ENCODE peak calls at places on chromosomes 4 and X, in five cellular contexts. L, M, N, T and Z are unnamed samples.

GRCh38 chr4:169652535-169652934 is 32.2 kb downstream of the CLCN3 start:
- DNase-seq in N (no peak), T (no peak), L (no peak), M (no peak), Z (no peak)

GRCh38 chr4:22988526-22988925 is 295.8 kb downstream of the GBA3 start:
- DNase-seq in T (no peak), N (no peak), L (no peak), M (no peak), Z (no peak)

GRCh38 chr4:77481856-77482255 is 123.8 kb upstream of the CXCL13 start:
- DNase-seq in N (no peak), T (no peak), M (no peak), L (no peak), Z (no peak)

GRCh38 chrX:38600089-38600755 is 38.9 kb downstream of the TSPAN7 start:
- DNase-seq in M (no peak), L (no peak), N (no peak), T (no peak), Z (no peak)

GRCh38 chr4:79281577-79282359 is 44.1 kb downstream of the NAA11 start:
- DNase-seq in N (no peak), T (no peak), L (no peak), M (no peak), Z (no peak)

GRCh38 chr4:7831330-7831729 is 108.3 kb downstream of the AFAP1 start:
- DNase-seq in L (no peak), N (no peak), M (no peak), T (no peak), Z (no peak)

GRCh38 chrX:17944833-17945497 is 83.9 kb upstream of the RAI2 start:
- DNase-seq in N (no peak), T (no peak), L (peak), M (no peak), Z (no peak)

GRCh38 chrX:39605183-39605582 is 492.6 kb downstream of the BCOR start:
- DNase-seq in M (no peak), T (no peak), L (no peak), N (no peak), Z (no peak)

GRCh38 chr4:19152264-19152663 is 1099.4 kb upstream of the SLIT2 start:
- DNase-seq in L (no peak), M (no peak), T (no peak), N (no peak), Z (no peak)

GRCh38 chr4:15779336-15779735 is 1.2 kb downstream of the CD38 start:
- DNase-seq in T (no peak), M (no peak), N (no peak), L (no peak), Z (peak)

GRCh38 chr4:105878668-105879067 is 16.6 kb upstream of the NPNT start:
- DNase-seq in N (no peak), M (no peak), T (no peak), L (no peak), Z (no peak)

GRCh38 chr4:139666735-139667266 is 1.2 kb downstream of the MGST2 start:
- DNase-seq in N (no peak), L (peak), T (no peak), M (no peak), Z (peak)

GRCh38 chrX:47112316-47112954 is 32.1 kb downstream of the NDUFB11 start:
- DNase-seq in T (no peak), L (no peak), N (no peak), M (no peak), Z (no peak)

GRCh38 chr4:38614198-38614597 is 49.8 kb upstream of the KLF3 start:
- DNase-seq in N (no peak), L (no peak), M (no peak), T (no peak), Z (no peak)

GRCh38 chr4:4791299-4791798 is 68.1 kb upstream of the MSX1 start:
- DNase-seq in T (no peak), N (no peak), L (no peak), M (no peak), Z (no peak)

GRCh38 chr4:168247603-168248002 is 70.9 kb downstream of the DDX60 start:
- DNase-seq in M (no peak), T (no peak), N (no peak), L (no peak), Z (no peak)

GRCh38 chrX:36856849-36857248 is 151.3 kb upstream of the FAM47C start:
- DNase-seq in T (no peak), N (no peak), L (no peak), M (no peak), Z (no peak)

GRCh38 chr4:125951275-125951887 is 636.6 kb downstream of the FAT4 start:
- DNase-seq in L (no peak), N (no peak), T (no peak), M (no peak), Z (no peak)